ENCODE peak calls at places on chromosomes 16 and 17, in four cellular contexts. One of them, this sample, is unnamed.

GRCh38 chr17:28819582-28819981 is 23.0 kb downstream of the FAM222B start:
- DNase-seq in esophagus muscularis mucosa: no peak
- DNase-seq in fibroblast of pulmonary artery: no peak
- DNase-seq in psoas muscle: no peak
- DNase-seq in this sample: no peak

GRCh38 chr16:48454051-48454450 is 68.8 kb upstream of the SIAH1 start:
- DNase-seq in esophagus muscularis mucosa: peak; percentile 80
- DNase-seq in psoas muscle: no peak
- DNase-seq in fibroblast of pulmonary artery: no peak
- DNase-seq in this sample: no peak

GRCh38 chr17:77391668-77392375 is 251.1 kb downstream of the SEC14L1 start:
- DNase-seq in psoas muscle: peak; percentile 74
- DNase-seq in esophagus muscularis mucosa: no peak
- DNase-seq in fibroblast of pulmonary artery: peak; percentile 90
- DNase-seq in this sample: peak; percentile 93

GRCh38 chr16:74570412-74571301 is 36.3 kb downstream of the GLG1 start:
- DNase-seq in esophagus muscularis mucosa: no peak
- DNase-seq in fibroblast of pulmonary artery: no peak
- DNase-seq in psoas muscle: no peak
- DNase-seq in this sample: no peak

GRCh38 chr16:75402174-75402820 is 31.0 kb downstream of the CFDP1 start:
- DNase-seq in fibroblast of pulmonary artery: peak; percentile 62
- DNase-seq in psoas muscle: no peak
- DNase-seq in esophagus muscularis mucosa: no peak
- DNase-seq in this sample: peak; percentile 52

GRCh38 chr16:3637371-3637923 is 17.0 kb upstream of the DNASE1 start:
- DNase-seq in psoas muscle: no peak
- DNase-seq in fibroblast of pulmonary artery: peak; percentile 36
- DNase-seq in esophagus muscularis mucosa: no peak
- DNase-seq in this sample: peak; percentile 77

GRCh38 chr16:49596119-49596518 is 222.5 kb downstream of the C16orf78 start:
- DNase-seq in esophagus muscularis mucosa: no peak
- DNase-seq in fibroblast of pulmonary artery: peak; percentile 59
- DNase-seq in psoas muscle: no peak
- DNase-seq in this sample: no peak

GRCh38 chr17:42291136-42291535 is 2.8 kb downstream of the STAT5A start:
- DNase-seq in fibroblast of pulmonary artery: no peak
- DNase-seq in psoas muscle: peak; percentile 25
- DNase-seq in esophagus muscularis mucosa: no peak
- DNase-seq in this sample: no peak

GRCh38 chr17:78838574-78839005 is 2.0 kb downstream of the USP36 start:
- DNase-seq in psoas muscle: peak; percentile 33
- DNase-seq in esophagus muscularis mucosa: no peak
- DNase-seq in fibroblast of pulmonary artery: no peak
- DNase-seq in this sample: no peak
- H3K4me3 ChIP-seq in psoas muscle: peak overlapping the region; percentile 74
- H3K4me3 ChIP-seq in esophagus muscularis mucosa: no peak overlapping the region
- H3K4me3 ChIP-seq in fibroblast of pulmonary artery: peak overlapping the region; percentile 79
- H3K4me3 ChIP-seq in this sample: no peak overlapping the region

GRCh38 chr16:80936410-80936809 is 70.3 kb downstream of the CMC2 start:
- DNase-seq in esophagus muscularis mucosa: no peak
- DNase-seq in psoas muscle: no peak
- DNase-seq in fibroblast of pulmonary artery: peak; percentile 85
- DNase-seq in this sample: peak; percentile 24
- TF ChIP-seq CTCF in esophagus muscularis mucosa: no peak
- TF ChIP-seq CTCF in psoas muscle: no peak
- TF ChIP-seq CTCF in fibroblast of pulmonary artery: no peak
- TF ChIP-seq CTCF in this sample: no peak

GRCh38 chr17:66543526-66543925 is 241.1 kb downstream of the PRKCA start:
- DNase-seq in esophagus muscularis mucosa: no peak
- DNase-seq in fibroblast of pulmonary artery: no peak
- DNase-seq in psoas muscle: no peak
- DNase-seq in this sample: no peak

GRCh38 chr17:66540131-66540781 is 237.8 kb downstream of the PRKCA start:
- DNase-seq in fibroblast of pulmonary artery: peak; percentile 83
- DNase-seq in psoas muscle: no peak
- DNase-seq in esophagus muscularis mucosa: no peak
- DNase-seq in this sample: peak; percentile 81

GRCh38 chr17:66542183-66542966 is 240.0 kb downstream of the PRKCA start:
- DNase-seq in fibroblast of pulmonary artery: peak; percentile 70
- DNase-seq in esophagus muscularis mucosa: no peak
- DNase-seq in psoas muscle: no peak
- DNase-seq in this sample: peak; percentile 93

GRCh38 chr17:66541461-66542182 is 239.2 kb downstream of the PRKCA start:
- DNase-seq in fibroblast of pulmonary artery: peak; percentile 49
- DNase-seq in psoas muscle: no peak
- DNase-seq in esophagus muscularis mucosa: no peak
- DNase-seq in this sample: peak; percentile 92

GRCh38 chr17:66542967-66543525 is 240.6 kb downstream of the PRKCA start:
- DNase-seq in fibroblast of pulmonary artery: peak; percentile 73
- DNase-seq in psoas muscle: no peak
- DNase-seq in esophagus muscularis mucosa: no peak
- DNase-seq in this sample: peak; percentile 79
- H3K4me3 ChIP-seq in fibroblast of pulmonary artery: no peak overlapping the region
- H3K4me3 ChIP-seq in psoas muscle: no peak overlapping the region
- H3K4me3 ChIP-seq in esophagus muscularis mucosa: no peak overlapping the region
- H3K4me3 ChIP-seq in this sample: no peak overlapping the region

DNA sequence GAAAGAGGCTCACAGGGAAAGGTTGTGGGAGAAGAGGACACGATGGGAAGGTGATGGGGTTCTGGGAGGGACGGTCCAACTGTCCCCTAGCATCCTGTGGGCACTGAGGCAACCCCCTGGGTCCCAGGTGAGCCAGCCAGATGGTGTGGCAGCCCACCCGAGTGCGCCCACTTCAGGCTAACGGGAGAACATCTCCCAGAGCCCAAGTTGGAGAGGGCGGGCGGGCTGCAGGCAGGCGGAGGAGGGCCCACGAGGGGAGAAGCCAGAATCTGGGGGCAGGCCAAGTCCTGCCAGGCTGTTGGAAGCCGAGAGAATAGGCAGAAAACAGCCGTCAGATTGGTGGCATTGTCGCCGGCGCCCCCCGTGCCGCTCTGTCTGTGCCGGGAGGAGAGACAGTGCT is 13.8 kb upstream of the ABCC3 start:
- DNase-seq in fibroblast of pulmonary artery: no peak
- DNase-seq in esophagus muscularis mucosa: no peak
- DNase-seq in psoas muscle: no peak
- DNase-seq in this sample: no peak
- TF ChIP-seq CTCF in fibroblast of pulmonary artery: peak; percentile 9
- TF ChIP-seq CTCF in esophagus muscularis mucosa: no peak
- TF ChIP-seq CTCF in psoas muscle: no peak
- TF ChIP-seq CTCF in this sample: no peak

GRCh38 chr17:48554412-48555090 is 9.6 kb upstream of the HOXB2 start:
- DNase-seq in fibroblast of pulmonary artery: no peak
- DNase-seq in psoas muscle: no peak
- DNase-seq in esophagus muscularis mucosa: no peak
- DNase-seq in this sample: no peak
- H3K4me3 ChIP-seq in fibroblast of pulmonary artery: peak overlapping the region; percentile 43
- H3K4me3 ChIP-seq in psoas muscle: peak overlapping the region; percentile 64
- H3K4me3 ChIP-seq in esophagus muscularis mucosa: peak overlapping the region; percentile 56
- H3K4me3 ChIP-seq in this sample: no peak overlapping the region

DNA sequence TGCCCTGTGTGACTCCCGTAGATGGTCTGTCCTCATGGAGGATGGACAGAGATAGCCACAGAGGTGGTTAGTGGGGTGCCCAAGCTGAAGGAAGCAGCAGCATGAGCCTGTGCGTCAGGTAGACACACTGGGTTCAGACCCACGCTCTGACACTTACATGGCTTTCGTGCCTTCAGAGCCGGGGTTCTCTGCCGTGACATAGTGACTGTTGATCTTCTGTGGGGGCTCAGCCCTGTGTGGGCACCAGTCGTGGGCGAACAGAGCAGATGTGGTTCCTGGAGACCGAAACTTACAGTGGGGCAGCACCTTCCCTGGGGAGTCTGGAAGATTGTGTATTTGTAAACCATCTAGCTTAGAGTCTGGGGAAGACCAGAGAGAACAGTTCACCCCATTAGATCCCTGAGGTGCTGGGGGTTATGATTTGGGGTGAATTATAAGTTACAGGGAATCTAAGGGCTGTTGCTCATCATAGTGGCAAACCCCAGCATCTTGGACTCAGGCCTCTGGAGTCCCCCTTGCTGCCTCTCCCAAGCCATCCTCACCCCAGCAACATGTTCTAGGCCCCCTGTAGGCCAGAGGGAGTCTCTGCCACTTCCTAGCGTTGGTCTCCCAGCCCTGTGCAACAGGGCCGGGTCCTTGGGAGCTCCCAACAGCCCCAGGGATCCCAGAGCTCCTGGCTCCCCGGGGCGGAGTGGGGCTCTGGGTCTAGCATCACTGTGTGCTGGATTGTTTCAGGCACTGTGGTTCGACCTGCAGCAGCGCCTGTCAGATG is 28.6 kb downstream of the NECAB2 start:
- DNase-seq in esophagus muscularis mucosa: no peak
- DNase-seq in psoas muscle: no peak
- DNase-seq in fibroblast of pulmonary artery: no peak
- DNase-seq in this sample: no peak
- TF ChIP-seq CTCF in esophagus muscularis mucosa: no peak
- TF ChIP-seq CTCF in psoas muscle: no peak
- TF ChIP-seq CTCF in fibroblast of pulmonary artery: peak; percentile 8
- TF ChIP-seq CTCF in this sample: peak; percentile 37

GRCh38 chr17:850828-851759 is 68.9 kb downstream of the MRM3 start:
- DNase-seq in esophagus muscularis mucosa: no peak
- DNase-seq in psoas muscle: peak; percentile 85
- DNase-seq in fibroblast of pulmonary artery: peak; percentile 16
- DNase-seq in this sample: peak; percentile 95
- H3K4me3 ChIP-seq in esophagus muscularis mucosa: peak overlapping the region; percentile 26
- H3K4me3 ChIP-seq in psoas muscle: peak overlapping the region; percentile 56
- H3K4me3 ChIP-seq in fibroblast of pulmonary artery: no peak overlapping the region
- H3K4me3 ChIP-seq in this sample: peak overlapping the region; percentile 21

GRCh38 chr16:90077757-90078593 is 844 bp upstream of the PRDM7 start:
- DNase-seq in fibroblast of pulmonary artery: peak; percentile 46
- DNase-seq in esophagus muscularis mucosa: no peak
- DNase-seq in psoas muscle: no peak
- DNase-seq in this sample: no peak
- TF ChIP-seq CTCF in fibroblast of pulmonary artery: no peak
- TF ChIP-seq CTCF in esophagus muscularis mucosa: no peak
- TF ChIP-seq CTCF in psoas muscle: no peak
- TF ChIP-seq CTCF in this sample: no peak

DNA sequence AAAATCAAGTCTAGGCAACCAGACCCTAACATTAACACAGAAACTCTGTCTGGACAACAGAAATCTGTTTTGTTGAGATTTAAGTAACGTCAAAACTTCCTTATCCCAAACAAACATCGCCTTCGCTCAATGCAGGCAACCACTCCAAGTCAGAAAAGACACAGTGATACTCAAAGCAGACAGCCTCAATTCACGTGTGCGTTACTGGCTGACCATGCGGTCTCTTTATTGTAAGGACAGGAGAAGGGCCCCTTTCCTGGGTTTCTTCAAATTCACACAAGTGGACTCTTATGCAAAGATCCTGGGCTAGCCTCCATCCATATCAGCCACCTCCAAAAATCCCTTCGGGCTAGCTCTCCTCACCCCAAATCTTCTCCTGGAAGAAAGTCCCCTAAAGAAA is 467.7 kb downstream of the SOX9 start:
- DNase-seq in esophagus muscularis mucosa: no peak
- DNase-seq in fibroblast of pulmonary artery: no peak
- DNase-seq in psoas muscle: no peak
- DNase-seq in this sample: no peak
- H3K4me3 ChIP-seq in esophagus muscularis mucosa: no peak overlapping the region
- H3K4me3 ChIP-seq in fibroblast of pulmonary artery: no peak overlapping the region
- H3K4me3 ChIP-seq in psoas muscle: no peak overlapping the region
- H3K4me3 ChIP-seq in this sample: no peak overlapping the region

DNA sequence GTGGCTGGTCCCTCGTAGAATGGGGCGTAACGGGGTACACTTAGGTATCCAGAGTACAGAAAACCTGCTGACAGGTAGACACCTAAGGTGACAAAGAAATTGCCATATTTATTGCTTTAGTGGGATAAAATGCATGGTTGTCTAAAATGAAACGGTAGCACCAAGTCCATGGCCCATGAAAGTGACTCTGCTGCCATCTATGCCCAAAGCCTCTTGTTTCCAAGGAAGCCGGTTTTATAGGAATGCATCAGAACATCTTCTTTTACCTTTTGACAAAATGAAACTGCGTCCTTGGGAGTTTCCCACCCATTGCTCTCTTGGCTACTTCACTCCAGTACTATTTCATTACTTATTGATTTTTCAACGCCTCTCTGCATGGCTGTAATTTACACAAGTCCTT is 151.3 kb upstream of the ZFHX3 start:
- DNase-seq in esophagus muscularis mucosa: no peak
- DNase-seq in fibroblast of pulmonary artery: no peak
- DNase-seq in psoas muscle: no peak
- DNase-seq in this sample: no peak
- TF ChIP-seq CTCF in esophagus muscularis mucosa: no peak
- TF ChIP-seq CTCF in fibroblast of pulmonary artery: no peak
- TF ChIP-seq CTCF in psoas muscle: no peak
- TF ChIP-seq CTCF in this sample: no peak

This sample was measured in fibroblast of villous mesenchyme.